ENCODE peak calls at places on chromosome X, in eight cellular contexts. One of them, this sample, is unnamed.

GRCh38 chrX:103817502-103817901 is 14.6 kb downstream of the RAB9B start:
- DNase-seq in fibroblast of lung: peak; percentile 60
- DNase-seq in NCI-H1092: peak; percentile 51
- DNase-seq in occipital lobe: no peak
- DNase-seq in lung microvascular endothelial cell: peak; percentile 64
- DNase-seq in CD14-positive monocyte: no peak
- DNase-seq in epithelial cell of esophagus: peak; percentile 54
- DNase-seq in AG04450: no peak
- DNase-seq in this sample: peak; percentile 67

GRCh38 chrX:39813631-39814246 is 284.0 kb downstream of the BCOR start:
- DNase-seq in fibroblast of lung: peak; percentile 89
- DNase-seq in NCI-H1092: peak; percentile 75
- DNase-seq in occipital lobe: peak; percentile 42
- DNase-seq in lung microvascular endothelial cell: peak; percentile 87
- DNase-seq in CD14-positive monocyte: no peak
- DNase-seq in epithelial cell of esophagus: peak; percentile 53
- DNase-seq in AG04450: no peak
- DNase-seq in this sample: peak; percentile 49

GRCh38 chrX:129609395-129609794 is 45.4 kb downstream of the APLN start:
- DNase-seq in fibroblast of lung: no peak
- DNase-seq in NCI-H1092: no peak
- DNase-seq in occipital lobe: no peak
- DNase-seq in lung microvascular endothelial cell: no peak
- DNase-seq in CD14-positive monocyte: no peak
- DNase-seq in epithelial cell of esophagus: no peak
- DNase-seq in AG04450: no peak
- DNase-seq in this sample: no peak

GRCh38 chrX:23803931-23804381 is 21.0 kb downstream of the SAT1 start:
- DNase-seq in fibroblast of lung: peak; percentile 76
- DNase-seq in NCI-H1092: no peak
- DNase-seq in occipital lobe: no peak
- DNase-seq in lung microvascular endothelial cell: peak; percentile 28
- DNase-seq in CD14-positive monocyte: no peak
- DNase-seq in epithelial cell of esophagus: peak; percentile 93
- DNase-seq in AG04450: no peak
- DNase-seq in this sample: no peak

GRCh38 chrX:35104626-35105025 is 162.0 kb downstream of the FAM47B start:
- DNase-seq in fibroblast of lung: no peak
- DNase-seq in NCI-H1092: no peak
- DNase-seq in occipital lobe: no peak
- DNase-seq in lung microvascular endothelial cell: no peak
- DNase-seq in CD14-positive monocyte: no peak
- DNase-seq in epithelial cell of esophagus: no peak
- DNase-seq in AG04450: peak; percentile 6
- DNase-seq in this sample: no peak

GRCh38 chrX:41435708-41436107 is 11.4 kb upstream of the NYX start:
- DNase-seq in fibroblast of lung: no peak
- DNase-seq in NCI-H1092: no peak
- DNase-seq in occipital lobe: no peak
- DNase-seq in lung microvascular endothelial cell: peak; percentile 44
- DNase-seq in CD14-positive monocyte: no peak
- DNase-seq in epithelial cell of esophagus: no peak
- DNase-seq in AG04450: no peak
- DNase-seq in this sample: no peak

GRCh38 chrX:15947648-15948317 is 93.2 kb upstream of the AP1S2 start:
- DNase-seq in fibroblast of lung: peak; percentile 41
- DNase-seq in NCI-H1092: no peak
- DNase-seq in occipital lobe: no peak
- DNase-seq in lung microvascular endothelial cell: peak; percentile 29
- DNase-seq in CD14-positive monocyte: no peak
- DNase-seq in epithelial cell of esophagus: peak; percentile 73
- DNase-seq in AG04450: peak; percentile 8
- DNase-seq in this sample: no peak

GRCh38 chrX:71251456-71251973 is 2.4 kb downstream of the ZMYM3 start:
- DNase-seq in fibroblast of lung: no peak
- DNase-seq in NCI-H1092: no peak
- DNase-seq in occipital lobe: no peak
- DNase-seq in lung microvascular endothelial cell: no peak
- DNase-seq in CD14-positive monocyte: no peak
- DNase-seq in epithelial cell of esophagus: no peak
- DNase-seq in AG04450: no peak
- DNase-seq in this sample: no peak

GRCh38 chrX:2642791-2643190 is 48.3 kb upstream of the CD99 start:
- DNase-seq in fibroblast of lung: no peak
- DNase-seq in NCI-H1092: no peak
- DNase-seq in occipital lobe: no peak
- DNase-seq in lung microvascular endothelial cell: no peak
- DNase-seq in CD14-positive monocyte: no peak
- DNase-seq in epithelial cell of esophagus: no peak
- DNase-seq in AG04450: no peak
- DNase-seq in this sample: no peak

GRCh38 chrX:127732709-127733108 is 319.5 kb downstream of the ACTRT1 start:
- DNase-seq in fibroblast of lung: no peak
- DNase-seq in NCI-H1092: no peak
- DNase-seq in occipital lobe: no peak
- DNase-seq in lung microvascular endothelial cell: no peak
- DNase-seq in CD14-positive monocyte: no peak
- DNase-seq in epithelial cell of esophagus: no peak
- DNase-seq in AG04450: no peak
- DNase-seq in this sample: no peak

GRCh38 chrX:56281789-56282188 is 49.6 kb downstream of the KLF8 start:
- DNase-seq in fibroblast of lung: peak; percentile 22
- DNase-seq in NCI-H1092: no peak
- DNase-seq in occipital lobe: no peak
- DNase-seq in lung microvascular endothelial cell: peak; percentile 37
- DNase-seq in CD14-positive monocyte: no peak
- DNase-seq in epithelial cell of esophagus: peak; percentile 29
- DNase-seq in AG04450: no peak
- DNase-seq in this sample: no peak

GRCh38 chrX:33840176-33840575 is 291.9 kb downstream of the FAM47A start:
- DNase-seq in fibroblast of lung: no peak
- DNase-seq in NCI-H1092: no peak
- DNase-seq in occipital lobe: no peak
- DNase-seq in lung microvascular endothelial cell: no peak
- DNase-seq in CD14-positive monocyte: no peak
- DNase-seq in epithelial cell of esophagus: no peak
- DNase-seq in AG04450: no peak
- DNase-seq in this sample: peak; percentile 6

GRCh38 chrX:34365482-34365881 is 233.4 kb upstream of the FAM47A start:
- DNase-seq in fibroblast of lung: peak; percentile 65
- DNase-seq in NCI-H1092: no peak
- DNase-seq in occipital lobe: no peak
- DNase-seq in lung microvascular endothelial cell: peak; percentile 53
- DNase-seq in CD14-positive monocyte: no peak
- DNase-seq in epithelial cell of esophagus: peak; percentile 41
- DNase-seq in AG04450: no peak
- DNase-seq in this sample: no peak

GRCh38 chrX:119266364-119266995 is 30.4 kb downstream of the PGRMC1 start:
- DNase-seq in fibroblast of lung: peak; percentile 33
- DNase-seq in NCI-H1092: no peak
- DNase-seq in occipital lobe: no peak
- DNase-seq in lung microvascular endothelial cell: peak; percentile 48
- DNase-seq in CD14-positive monocyte: no peak
- DNase-seq in epithelial cell of esophagus: peak; percentile 15
- DNase-seq in AG04450: no peak
- DNase-seq in this sample: peak; percentile 24